ENCODE peak calls at places on chromosomes 1 and 21, in ten cellular contexts. L is EL; B is AG10803; U is WTC11; V is left ventricle myocardium inferior; S is activated naive CD8-positive, alpha-beta T cell treated with anti-CD3 and anti-CD28 coated beads, Interleukin-2, amount 10 ng/mL, durations not matched to agents 7 days and 5 days; K is astrocyte; O is hypothalamus; G is DMS53; T is right lobe of liver. X is an unnamed sample.
A peak's percentile ranks its signal among the peaks of the same experiment; 100 is the strongest.

GRCh38 chr1:222790115-222790514 is 24.7 kb upstream of the DISP1 start:
- DNase-seq in L (no peak), B (no peak), U (no peak), V (no peak), S (no peak), K (no peak), O (no peak), G (no peak), T (no peak), X (no peak)

GRCh38 chr1:40806724-40807675 is 23.4 kb downstream of the KCNQ4 start:
- DNase-seq in L (no peak), B (no peak), U (peak; percentile 29), V (peak; percentile 54), S (no peak), K (no peak), O (no peak), G (no peak), T (no peak), X (peak; percentile 30)

GRCh38 chr1:226201029-226201593 is 14.6 kb upstream of the ACBD3 start:
- DNase-seq in L (peak; percentile 22), B (no peak), U (peak; percentile 60), V (no peak), S (no peak), K (no peak), O (no peak), G (peak; percentile 19), T (no peak), X (no peak)

GRCh38 chr1:17212487-17213121 is 7.7 kb downstream of the PADI1 start:
- DNase-seq in L (peak; percentile 71), B (peak; percentile 86), U (no peak), V (no peak), S (peak; percentile 90), K (peak; percentile 78), O (peak; percentile 18), G (peak; percentile 53), T (no peak), X (peak; percentile 59)

GRCh38 chr1:182181167-182181572 is 119.7 kb upstream of the ZNF648 start:
- DNase-seq in L (no peak), B (no peak), U (no peak), V (no peak), S (no peak), K (no peak), O (no peak), G (peak; percentile 84), T (no peak), X (no peak)

GRCh38 chr21:26445440-26445839 is 127.6 kb downstream of the CYYR1 start:
- DNase-seq in L (peak; percentile 56), B (peak; percentile 92), U (no peak), V (no peak), S (no peak), K (peak; percentile 87), O (no peak), G (no peak), T (no peak), X (no peak)

GRCh38 chr1:154784924-154785531 is 85.1 kb downstream of the KCNN3 start:
- DNase-seq in L (no peak), B (no peak), U (no peak), V (no peak), S (peak; percentile 56), K (no peak), O (no peak), G (peak; percentile 38), T (peak; percentile 83), X (no peak)

GRCh38 chr1:196723325-196724185 is 51.1 kb upstream of the CFHR3 start:
- DNase-seq in L (peak; percentile 62), B (peak; percentile 61), U (peak; percentile 92), V (no peak), S (peak; percentile 31), K (no peak), O (no peak), G (peak; percentile 92), T (no peak), X (peak; percentile 60)

GRCh38 chr1:220776725-220777326 is 9.9 kb upstream of the MTARC1 start:
- DNase-seq in L (peak; percentile 67), B (peak; percentile 59), U (peak; percentile 90), V (peak; percentile 83), S (peak; percentile 76), K (peak; percentile 22), O (peak; percentile 85), G (peak; percentile 91), T (peak; percentile 88), X (peak; percentile 91)

GRCh38 chr21:41124626-41125240 is 43.2 kb upstream of the BACE2 start:
- DNase-seq in L (no peak), B (no peak), U (no peak), V (no peak), S (no peak), K (no peak), O (no peak), G (no peak), T (no peak), X (no peak)

GRCh38 chr1:203692565-203693470 is 66.2 kb downstream of the ATP2B4 start:
- DNase-seq in L (peak; percentile 98), B (peak; percentile 98), U (no peak), V (peak; percentile 82), S (no peak), K (peak; percentile 96), O (peak; percentile 3), G (no peak), T (no peak), X (peak; percentile 78)

GRCh38 chr1:160567858-160568682 is 11.2 kb downstream of the CD84 start:
- DNase-seq in L (no peak), B (no peak), U (no peak), V (no peak), S (peak; percentile 53), K (no peak), O (no peak), G (no peak), T (no peak), X (peak; percentile 24)

GRCh38 chr1:163673756-163674155 is 352.0 kb downstream of the NUF2 start:
- DNase-seq in L (peak; percentile 10), B (peak; percentile 88), U (no peak), V (no peak), S (no peak), K (peak; percentile 36), O (no peak), G (no peak), T (no peak), X (no peak)

GRCh38 chr1:155179107-155180031 is 5.7 kb downstream of the TRIM46 start:
- DNase-seq in L (no peak), B (no peak), U (no peak), V (no peak), S (peak; percentile 19), K (no peak), O (no peak), G (no peak), T (peak; percentile 58), X (peak; percentile 22)

GRCh38 chr1:58708166-58708565 is 8.3 kb upstream of the MYSM1 start:
- DNase-seq in L (no peak), B (no peak), U (no peak), V (no peak), S (no peak), K (no peak), O (no peak), G (no peak), T (no peak), X (no peak)

GRCh38 chr1:235160395-235160964 is 570 bp downstream of the RBM34 start:
- DNase-seq in L (no peak), B (peak; percentile 70), U (no peak), V (no peak), S (no peak), K (peak; percentile 66), O (no peak), G (no peak), T (no peak), X (no peak)

GRCh38 chr1:54279457-54279856 is 79.5 kb downstream of the MRPL37 start:
- DNase-seq in L (no peak), B (no peak), U (no peak), V (no peak), S (no peak), K (no peak), O (no peak), G (no peak), T (no peak), X (no peak)

GRCh38 chr1:20348326-20348910 is 57.7 kb downstream of the VWA5B1 start:
- DNase-seq in L (no peak), B (no peak), U (no peak), V (no peak), S (no peak), K (no peak), O (no peak), G (no peak), T (no peak), X (no peak)

GRCh38 chr1:173258484-173259264 is 51.5 kb upstream of the TNFSF4 start:
- DNase-seq in L (peak; percentile 89), B (peak; percentile 62), U (peak; percentile 10), V (no peak), S (no peak), K (peak; percentile 54), O (no peak), G (no peak), T (no peak), X (no peak)

GRCh38 chr1:164780863-164781262 is 221.9 kb downstream of the PBX1 start:
- DNase-seq in L (peak; percentile 92), B (peak; percentile 91), U (no peak), V (peak; percentile 40), S (no peak), K (peak; percentile 91), O (no peak), G (no peak), T (no peak), X (no peak)

GRCh38 chr1:183911285-183911684 is 106.4 kb downstream of the RGL1 start:
- DNase-seq in L (no peak), B (no peak), U (no peak), V (no peak), S (no peak), K (no peak), O (no peak), G (no peak), T (no peak), X (no peak)

GRCh38 chr1:2179283-2180013 is 15.1 kb downstream of the FAAP20 start:
- DNase-seq in L (no peak), B (no peak), U (no peak), V (no peak), S (no peak), K (no peak), O (no peak), G (no peak), T (no peak), X (no peak)

GRCh38 chr1:37989381-37989930 is 366 bp downstream of the SF3A3 start:
- DNase-seq in L (peak; percentile 52), B (no peak), U (no peak), V (no peak), S (peak; percentile 64), K (peak; percentile 32), O (no peak), G (peak; percentile 75), T (peak; percentile 73), X (peak; percentile 49)

GRCh38 chr1:164560504-164560903 is 1.5 kb downstream of the PBX1 start:
- DNase-seq in L (no peak), B (no peak), U (no peak), V (no peak), S (no peak), K (no peak), O (no peak), G (no peak), T (no peak), X (no peak)

X was measured in mucosa of descending colon.